ENCODE peak calls at places on chromosomes 5 and 9, in five cellular contexts. K, D, M, U and L are unnamed samples.

GRCh38 chr9:84261082-84261746 is 79.3 kb downstream of the SLC28A3 start:
- DNase-seq in K (peak), D (peak), M (peak), U (peak), L (peak)

GRCh38 chr9:127905788-127906191 is 6.4 kb upstream of the ST6GALNAC6 start:
- DNase-seq in K (no peak), D (no peak), M (peak), U (no peak), L (peak)

GRCh38 chr5:169408735-169409134 is 107.8 kb upstream of the SLIT3 start:
- DNase-seq in K (no peak), D (no peak), M (no peak), U (no peak), L (no peak)

GRCh38 chr5:148209151-148209550 is 6.3 kb downstream of the SPINK6 start:
- DNase-seq in K (no peak), D (no peak), M (no peak), U (no peak), L (no peak)

GRCh38 chr5:126499742-126500396 is 76.7 kb downstream of the GRAMD2B start:
- DNase-seq in K (peak), D (no peak), M (no peak), U (no peak), L (peak)

GRCh38 chr5:176731506-176732192 is 78.7 kb upstream of the UNC5A start:
- DNase-seq in K (no peak), D (no peak), M (peak), U (no peak), L (no peak)

GRCh38 chr5:39716532-39716971 is 291.8 kb upstream of the DAB2 start:
- DNase-seq in K (peak), D (no peak), M (no peak), U (peak), L (peak)

GRCh38 chr9:96818535-96818934 is 35.8 kb downstream of the ZNF782 start:
- DNase-seq in K (peak), D (no peak), M (no peak), U (no peak), L (no peak)

GRCh38 chr5:169637856-169638190 is 748 bp downstream of the DOCK2 start:
- DNase-seq in K (no peak), D (no peak), M (peak), U (no peak), L (peak)

GRCh38 chr9:123823194-123823947 is 106.6 kb downstream of the DENND1A start:
- DNase-seq in K (no peak), D (no peak), M (no peak), U (no peak), L (no peak)

GRCh38 chr5:117863589-117864296 is 1124.6 kb downstream of the DTWD2 start:
- DNase-seq in K (no peak), D (no peak), M (no peak), U (no peak), L (no peak)

GRCh38 chr5:14326035-14326909 is 183.1 kb downstream of the TRIO start:
- DNase-seq in K (peak), D (no peak), M (no peak), U (no peak), L (no peak)

GRCh38 chr5:75668988-75669760 is 48.1 kb downstream of the POC5 start:
- DNase-seq in K (peak), D (no peak), M (peak), U (peak), L (peak)

GRCh38 chr5:435961-436640 is 6.9 kb upstream of the EXOC3 start:
- DNase-seq in K (peak), D (no peak), M (peak), U (peak), L (no peak)

GRCh38 chr9:105880517-105880916 is 186.2 kb downstream of the TMEM38B start:
- DNase-seq in K (no peak), D (no peak), M (no peak), U (no peak), L (no peak)

GRCh38 chr9:127142291-127142690 is 19.9 kb upstream of the ANGPTL2 start:
- DNase-seq in K (no peak), D (no peak), M (no peak), U (no peak), L (no peak)

GRCh38 chr9:37994639-37995347 is 74.2 kb downstream of the SHB start:
- DNase-seq in K (no peak), D (no peak), M (peak), U (peak), L (peak)

GRCh38 chr9:71858102-71858798 is 52.7 kb downstream of the ABHD17B start:
- DNase-seq in K (no peak), D (no peak), M (no peak), U (no peak), L (no peak)

GRCh38 chr5:139835656-139836055 is 40.0 kb downstream of the PSD2 start:
- DNase-seq in K (no peak), D (no peak), M (no peak), U (no peak), L (no peak)

GRCh38 chr5:91212336-91213092 is 170.6 kb downstream of the ARRDC3 start:
- DNase-seq in K (peak), D (peak), M (no peak), U (peak), L (no peak)

GRCh38 chr9:33737811-33738606 is 57.4 kb upstream of the PRSS3 start:
- DNase-seq in K (peak), D (peak), M (no peak), U (peak), L (peak)

GRCh38 chr5:35598707-35599370 is 18.8 kb upstream of the SPEF2 start:
- DNase-seq in K (peak), D (no peak), M (no peak), U (no peak), L (no peak)

GRCh38 chr5:17359451-17359965 is 138.5 kb upstream of the TAF11L2 start:
- DNase-seq in K (no peak), D (peak), M (no peak), U (peak), L (no peak)

GRCh38 chr9:133532937-133533668 is 1.4 kb upstream of the ADAMTSL2 start:
- DNase-seq in K (peak), D (no peak), M (peak), U (peak), L (peak)

GRCh38 chr5:98031496-98031895 is 742.0 kb upstream of the RGMB start:
- DNase-seq in K (no peak), D (no peak), M (no peak), U (no peak), L (no peak)

GRCh38 chr9:109797006-109797405 is 17.0 kb downstream of the PALM2AKAP2 start:
- DNase-seq in K (no peak), D (no peak), M (no peak), U (no peak), L (no peak)

GRCh38 chr9:6686396-6686795 is 40.9 kb upstream of the GLDC start:
- DNase-seq in K (peak), D (no peak), M (no peak), U (peak), L (no peak)

GRCh38 chr9:100229136-100229535 is 123.6 kb downstream of the TEX10 start:
- DNase-seq in K (no peak), D (no peak), M (no peak), U (no peak), L (no peak)

GRCh38 chr5:133842846-133843725 is 125.3 kb downstream of the C5orf15 start:
- DNase-seq in K (no peak), D (no peak), M (no peak), U (no peak), L (no peak)

GRCh38 chr9:109278848-109279247 is 42.0 kb downstream of the EPB41L4B start:
- DNase-seq in K (no peak), D (no peak), M (no peak), U (no peak), L (no peak)

GRCh38 chr9:89418882-89419641 is 78.9 kb downstream of the SEMA4D start:
- DNase-seq in K (no peak), D (no peak), M (peak), U (no peak), L (peak)

GRCh38 chr5:65125681-65126080 is 356.0 kb downstream of the ADAMTS6 start:
- DNase-seq in K (no peak), D (no peak), M (no peak), U (no peak), L (no peak)

GRCh38 chr9:137049544-137050449 is 3.8 kb upstream of the NPDC1 start:
- DNase-seq in K (peak), D (no peak), M (no peak), U (peak), L (peak)
- TF ChIP-seq CTCF in K (peak), D (peak), M (peak), U (peak), L (peak)

GRCh38 chr5:42912184-42912766 is 100.6 kb upstream of the SELENOP start:
- DNase-seq in K (peak), D (no peak), M (no peak), U (peak), L (peak)
- TF ChIP-seq CTCF in K (peak), D (peak), M (peak), U (peak), L (peak)

GRCh38 chr5:150513375-150514309 is 5.7 kb downstream of the NDST1 start:
- DNase-seq in K (peak), D (no peak), M (no peak), U (no peak), L (peak)
- TF ChIP-seq CTCF in K (no peak), D (no peak), M (no peak), U (peak), L (no peak)

GRCh38 chr5:15500326-15500958 is 462 bp downstream of the FBXL7 start:
- DNase-seq in K (peak), D (no peak), M (peak), U (peak), L (no peak)

GRCh38 chr5:15502208-15502607 is 2.2 kb downstream of the FBXL7 start:
- DNase-seq in K (no peak), D (no peak), M (no peak), U (peak), L (no peak)

GRCh38 chr5:15499528-15500325 is at the start of gene FBXL7:
- DNase-seq in K (peak), D (no peak), M (peak), U (peak), L (no peak)

GRCh38 chr5:15496886-15497285 is 3.1 kb upstream of the FBXL7 start:
- DNase-seq in K (peak), D (no peak), M (no peak), U (no peak), L (no peak)

DNA sequence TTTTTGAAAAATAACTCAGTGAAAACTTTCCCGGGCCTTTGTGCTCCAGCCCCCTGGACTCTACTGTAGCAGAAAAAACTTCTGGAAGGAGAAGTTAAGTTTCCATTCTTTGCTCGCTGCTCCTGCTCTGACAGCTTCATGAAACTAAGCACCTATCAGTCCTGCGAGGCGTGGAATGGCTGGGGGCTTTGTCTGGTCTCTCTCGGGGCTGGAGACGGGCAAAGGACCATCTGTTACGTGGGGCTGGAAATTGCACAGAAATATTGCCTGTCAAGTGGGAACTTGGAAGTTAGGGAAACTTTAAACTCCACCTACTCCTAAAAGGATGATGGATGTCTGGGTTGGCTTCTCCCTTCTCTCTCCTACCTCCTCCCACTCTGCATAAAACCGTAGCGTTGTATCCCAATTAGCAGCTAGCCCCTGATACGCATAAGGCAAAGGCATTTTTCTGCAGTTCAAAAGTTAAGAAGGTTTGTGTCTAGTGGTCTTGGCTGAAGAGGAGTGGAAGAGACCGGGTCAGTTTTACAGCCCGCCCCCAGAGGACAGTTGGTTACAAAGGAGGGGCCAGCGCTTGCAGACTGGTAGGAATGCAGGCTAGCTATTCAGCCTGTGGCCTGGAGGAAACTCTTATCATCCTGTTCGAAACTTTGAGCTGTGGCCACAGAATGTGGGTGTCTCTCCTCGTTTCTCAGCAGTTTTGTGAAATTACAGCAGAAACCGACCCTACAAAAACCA is 1.2 kb downstream of the FBXL7 start:
- DNase-seq in K (peak), D (no peak), M (no peak), U (peak), L (no peak)
- TF ChIP-seq CTCF in K (no peak), D (peak), M (no peak), U (peak), L (no peak)

DNA sequence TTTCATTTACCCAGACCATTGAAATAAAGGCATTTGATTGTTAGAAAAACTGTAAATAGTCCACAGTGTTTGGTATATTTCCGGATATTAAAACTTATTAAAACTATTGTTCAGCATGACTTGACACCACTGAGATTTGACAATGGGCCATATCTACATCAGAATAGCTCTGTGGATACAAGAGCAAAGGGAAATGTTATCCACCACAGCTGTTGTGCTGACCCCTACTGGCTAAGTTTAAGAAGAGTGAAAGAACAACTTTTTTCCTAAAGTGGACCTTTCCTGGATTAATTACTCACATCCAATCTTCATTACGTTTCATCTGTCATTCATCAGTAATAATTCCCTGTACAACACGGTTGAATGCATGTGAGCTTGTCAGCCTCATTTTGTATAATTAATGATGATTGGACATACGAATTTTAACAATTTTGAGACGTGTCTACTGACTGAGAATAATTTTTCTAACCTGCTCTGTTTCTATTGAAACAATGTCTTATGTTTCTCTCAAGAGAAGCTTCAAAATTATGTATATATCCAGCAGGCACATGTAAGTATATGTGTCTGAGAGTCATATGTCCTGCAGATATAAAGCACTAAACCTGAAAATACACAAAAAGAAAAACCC is 1952.5 kb downstream of the MAT2B start:
- DNase-seq in K (peak), D (no peak), M (no peak), U (peak), L (no peak)
- TF ChIP-seq CTCF in K (peak), D (peak), M (no peak), U (peak), L (peak)